ENCODE peak calls at places on chromosomes 7 and 10, in eight cellular contexts. One of them, this sample, is unnamed.

GRCh38 chr7:11224535-11224934 is 250.9 kb downstream of the PHF14 start:
- DNase-seq in upper lobe of left lung: no peak
- DNase-seq in OCI-LY7: no peak
- DNase-seq in cardiac fibroblast: no peak
- DNase-seq in body of pancreas: no peak
- DNase-seq in GM10248: no peak
- DNase-seq in lung: no peak
- DNase-seq in brain microvascular endothelial cell: no peak
- DNase-seq in this sample: no peak

GRCh38 chr10:48550071-48550691 is 54.7 kb downstream of the ARHGAP22 start:
- DNase-seq in upper lobe of left lung: no peak
- DNase-seq in OCI-LY7: no peak
- DNase-seq in cardiac fibroblast: no peak
- DNase-seq in body of pancreas: no peak
- DNase-seq in GM10248: no peak
- DNase-seq in lung: no peak
- DNase-seq in brain microvascular endothelial cell: no peak
- DNase-seq in this sample: no peak

GRCh38 chr10:7412482-7413251 is 1.8 kb upstream of the SFMBT2 start:
- DNase-seq in upper lobe of left lung: peak
- DNase-seq in OCI-LY7: no peak
- DNase-seq in cardiac fibroblast: no peak
- DNase-seq in body of pancreas: peak
- DNase-seq in GM10248: peak
- DNase-seq in lung: no peak
- DNase-seq in brain microvascular endothelial cell: no peak
- DNase-seq in this sample: peak

GRCh38 chr10:22630229-22631174 is 83.9 kb downstream of the PIP4K2A start:
- DNase-seq in upper lobe of left lung: no peak
- DNase-seq in OCI-LY7: peak
- DNase-seq in cardiac fibroblast: peak
- DNase-seq in body of pancreas: no peak
- DNase-seq in GM10248: peak
- DNase-seq in lung: no peak
- DNase-seq in brain microvascular endothelial cell: peak
- DNase-seq in this sample: peak

GRCh38 chr10:109899578-109900355 is 23.5 kb downstream of the XPNPEP1 start:
- DNase-seq in upper lobe of left lung: no peak
- DNase-seq in OCI-LY7: no peak
- DNase-seq in cardiac fibroblast: peak
- DNase-seq in body of pancreas: no peak
- DNase-seq in GM10248: no peak
- DNase-seq in lung: no peak
- DNase-seq in brain microvascular endothelial cell: no peak
- DNase-seq in this sample: no peak

GRCh38 chr10:90138844-90139243 is 437.5 kb downstream of the KIF20B start:
- DNase-seq in upper lobe of left lung: no peak
- DNase-seq in OCI-LY7: peak
- DNase-seq in cardiac fibroblast: no peak
- DNase-seq in body of pancreas: no peak
- DNase-seq in GM10248: no peak
- DNase-seq in lung: no peak
- DNase-seq in brain microvascular endothelial cell: peak
- DNase-seq in this sample: no peak

GRCh38 chr7:139943391-139943790 is 114.3 kb downstream of the TBXAS1 start:
- DNase-seq in upper lobe of left lung: no peak
- DNase-seq in OCI-LY7: no peak
- DNase-seq in cardiac fibroblast: no peak
- DNase-seq in body of pancreas: peak
- DNase-seq in GM10248: no peak
- DNase-seq in lung: no peak
- DNase-seq in brain microvascular endothelial cell: no peak
- DNase-seq in this sample: no peak

GRCh38 chr7:42673951-42674350 is 237.9 kb downstream of the C7orf25 start:
- DNase-seq in upper lobe of left lung: no peak
- DNase-seq in OCI-LY7: no peak
- DNase-seq in cardiac fibroblast: no peak
- DNase-seq in body of pancreas: no peak
- DNase-seq in GM10248: no peak
- DNase-seq in lung: no peak
- DNase-seq in brain microvascular endothelial cell: no peak
- DNase-seq in this sample: no peak

GRCh38 chr10:124290095-124290795 is 128.5 kb downstream of the OAT start:
- DNase-seq in upper lobe of left lung: no peak
- DNase-seq in OCI-LY7: no peak
- DNase-seq in cardiac fibroblast: peak
- DNase-seq in body of pancreas: peak
- DNase-seq in GM10248: peak
- DNase-seq in lung: no peak
- DNase-seq in brain microvascular endothelial cell: peak
- DNase-seq in this sample: peak

GRCh38 chr7:73721237-73721848 is 1.9 kb upstream of the STX1A start:
- DNase-seq in upper lobe of left lung: no peak
- DNase-seq in OCI-LY7: no peak
- DNase-seq in cardiac fibroblast: peak
- DNase-seq in body of pancreas: peak
- DNase-seq in GM10248: no peak
- DNase-seq in lung: no peak
- DNase-seq in brain microvascular endothelial cell: no peak
- DNase-seq in this sample: no peak

GRCh38 chr10:96395931-96396877 is 37.4 kb upstream of the OPALIN start:
- DNase-seq in upper lobe of left lung: no peak
- DNase-seq in OCI-LY7: peak
- DNase-seq in cardiac fibroblast: peak
- DNase-seq in body of pancreas: peak
- DNase-seq in GM10248: peak
- DNase-seq in lung: peak
- DNase-seq in brain microvascular endothelial cell: peak
- DNase-seq in this sample: peak

GRCh38 chr10:52532650-52533290 is 218.7 kb downstream of the DKK1 start:
- DNase-seq in upper lobe of left lung: no peak
- DNase-seq in OCI-LY7: no peak
- DNase-seq in cardiac fibroblast: no peak
- DNase-seq in body of pancreas: no peak
- DNase-seq in GM10248: no peak
- DNase-seq in lung: no peak
- DNase-seq in brain microvascular endothelial cell: no peak
- DNase-seq in this sample: no peak

GRCh38 chr7:143288836-143289235 is 685 bp downstream of the CASP2 start:
- DNase-seq in upper lobe of left lung: no peak
- DNase-seq in OCI-LY7: peak
- DNase-seq in cardiac fibroblast: no peak
- DNase-seq in body of pancreas: no peak
- DNase-seq in GM10248: no peak
- DNase-seq in lung: no peak
- DNase-seq in brain microvascular endothelial cell: peak
- DNase-seq in this sample: no peak

GRCh38 chr7:20514364-20514763 is 101.1 kb upstream of the ABCB5 start:
- DNase-seq in upper lobe of left lung: no peak
- DNase-seq in OCI-LY7: no peak
- DNase-seq in cardiac fibroblast: peak
- DNase-seq in body of pancreas: peak
- DNase-seq in GM10248: no peak
- DNase-seq in lung: no peak
- DNase-seq in brain microvascular endothelial cell: peak
- DNase-seq in this sample: no peak

GRCh38 chr7:85177316-85177715 is 9.5 kb downstream of the SEMA3D start:
- DNase-seq in upper lobe of left lung: no peak
- DNase-seq in OCI-LY7: no peak
- DNase-seq in cardiac fibroblast: no peak
- DNase-seq in body of pancreas: no peak
- DNase-seq in GM10248: no peak
- DNase-seq in lung: no peak
- DNase-seq in brain microvascular endothelial cell: no peak
- DNase-seq in this sample: no peak

GRCh38 chr10:103576076-103576471 is 82.6 kb downstream of the NEURL1 start:
- DNase-seq in upper lobe of left lung: no peak
- DNase-seq in OCI-LY7: no peak
- DNase-seq in cardiac fibroblast: no peak
- DNase-seq in body of pancreas: no peak
- DNase-seq in GM10248: no peak
- DNase-seq in lung: no peak
- DNase-seq in brain microvascular endothelial cell: no peak
- DNase-seq in this sample: no peak

GRCh38 chr10:71081912-71082311 is 130.5 kb upstream of the UNC5B start:
- DNase-seq in upper lobe of left lung: no peak
- DNase-seq in OCI-LY7: no peak
- DNase-seq in cardiac fibroblast: no peak
- DNase-seq in body of pancreas: no peak
- DNase-seq in GM10248: no peak
- DNase-seq in lung: peak
- DNase-seq in brain microvascular endothelial cell: no peak
- DNase-seq in this sample: no peak
- TF ChIP-seq CTCF in upper lobe of left lung: no peak
- TF ChIP-seq CTCF in OCI-LY7: no peak
- TF ChIP-seq CTCF in cardiac fibroblast: no peak
- TF ChIP-seq CTCF in body of pancreas: no peak
- TF ChIP-seq CTCF in GM10248: no peak
- TF ChIP-seq CTCF in lung: no peak
- TF ChIP-seq CTCF in brain microvascular endothelial cell: no peak
- TF ChIP-seq CTCF in this sample: no peak

GRCh38 chr7:158829342-158830210 is at the start of gene ESYT2:
- DNase-seq in upper lobe of left lung: peak
- DNase-seq in OCI-LY7: peak
- DNase-seq in cardiac fibroblast: peak
- DNase-seq in body of pancreas: peak
- DNase-seq in GM10248: peak
- DNase-seq in lung: peak
- DNase-seq in brain microvascular endothelial cell: peak
- DNase-seq in this sample: peak

GRCh38 chr7:158828343-158829020 is 827 bp downstream of the ESYT2 start:
- DNase-seq in upper lobe of left lung: peak
- DNase-seq in OCI-LY7: peak
- DNase-seq in cardiac fibroblast: peak
- DNase-seq in body of pancreas: peak
- DNase-seq in GM10248: peak
- DNase-seq in lung: peak
- DNase-seq in brain microvascular endothelial cell: no peak
- DNase-seq in this sample: peak

GRCh38 chr7:158831738-158832091 is 2.4 kb upstream of the ESYT2 start:
- DNase-seq in upper lobe of left lung: no peak
- DNase-seq in OCI-LY7: no peak
- DNase-seq in cardiac fibroblast: no peak
- DNase-seq in body of pancreas: no peak
- DNase-seq in GM10248: no peak
- DNase-seq in lung: no peak
- DNase-seq in brain microvascular endothelial cell: no peak
- DNase-seq in this sample: no peak

GRCh38 chr7:158829021-158829341 is 328 bp downstream of the ESYT2 start:
- DNase-seq in upper lobe of left lung: no peak
- DNase-seq in OCI-LY7: peak
- DNase-seq in cardiac fibroblast: peak
- DNase-seq in body of pancreas: peak
- DNase-seq in GM10248: peak
- DNase-seq in lung: peak
- DNase-seq in brain microvascular endothelial cell: no peak
- DNase-seq in this sample: peak

DNA sequence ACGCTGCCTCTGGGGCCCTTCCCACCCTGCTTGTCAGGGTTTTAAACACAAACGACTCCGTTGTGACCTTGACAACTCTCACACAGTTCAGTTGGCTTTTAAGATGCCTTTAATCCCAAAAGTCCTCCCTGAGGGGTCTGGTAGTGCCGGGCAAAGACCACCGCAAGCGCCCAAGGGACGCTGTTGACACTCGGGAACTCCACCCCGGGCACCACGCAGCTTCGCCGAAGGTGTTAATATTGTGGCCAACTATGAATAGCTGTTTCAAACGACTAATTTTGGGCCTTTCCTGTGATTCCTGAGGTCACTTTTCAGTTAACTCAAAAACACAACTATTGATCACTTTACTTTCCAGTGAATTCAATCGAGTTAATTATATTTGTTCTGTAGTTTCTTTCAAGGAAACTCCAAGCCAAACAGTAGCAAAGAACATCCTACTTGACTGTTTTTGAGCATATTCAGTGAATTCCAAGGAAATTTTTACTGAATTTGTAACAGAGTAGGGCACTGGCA is 958 bp upstream of the ESYT2 start:
- DNase-seq in upper lobe of left lung: no peak
- DNase-seq in OCI-LY7: no peak
- DNase-seq in cardiac fibroblast: no peak
- DNase-seq in body of pancreas: no peak
- DNase-seq in GM10248: no peak
- DNase-seq in lung: no peak
- DNase-seq in brain microvascular endothelial cell: no peak
- DNase-seq in this sample: no peak
- TF ChIP-seq CTCF in upper lobe of left lung: no peak
- TF ChIP-seq CTCF in OCI-LY7: peak
- TF ChIP-seq CTCF in cardiac fibroblast: no peak
- TF ChIP-seq CTCF in body of pancreas: no peak
- TF ChIP-seq CTCF in GM10248: no peak
- TF ChIP-seq CTCF in lung: no peak
- TF ChIP-seq CTCF in brain microvascular endothelial cell: no peak
- TF ChIP-seq CTCF in this sample: no peak

DNA sequence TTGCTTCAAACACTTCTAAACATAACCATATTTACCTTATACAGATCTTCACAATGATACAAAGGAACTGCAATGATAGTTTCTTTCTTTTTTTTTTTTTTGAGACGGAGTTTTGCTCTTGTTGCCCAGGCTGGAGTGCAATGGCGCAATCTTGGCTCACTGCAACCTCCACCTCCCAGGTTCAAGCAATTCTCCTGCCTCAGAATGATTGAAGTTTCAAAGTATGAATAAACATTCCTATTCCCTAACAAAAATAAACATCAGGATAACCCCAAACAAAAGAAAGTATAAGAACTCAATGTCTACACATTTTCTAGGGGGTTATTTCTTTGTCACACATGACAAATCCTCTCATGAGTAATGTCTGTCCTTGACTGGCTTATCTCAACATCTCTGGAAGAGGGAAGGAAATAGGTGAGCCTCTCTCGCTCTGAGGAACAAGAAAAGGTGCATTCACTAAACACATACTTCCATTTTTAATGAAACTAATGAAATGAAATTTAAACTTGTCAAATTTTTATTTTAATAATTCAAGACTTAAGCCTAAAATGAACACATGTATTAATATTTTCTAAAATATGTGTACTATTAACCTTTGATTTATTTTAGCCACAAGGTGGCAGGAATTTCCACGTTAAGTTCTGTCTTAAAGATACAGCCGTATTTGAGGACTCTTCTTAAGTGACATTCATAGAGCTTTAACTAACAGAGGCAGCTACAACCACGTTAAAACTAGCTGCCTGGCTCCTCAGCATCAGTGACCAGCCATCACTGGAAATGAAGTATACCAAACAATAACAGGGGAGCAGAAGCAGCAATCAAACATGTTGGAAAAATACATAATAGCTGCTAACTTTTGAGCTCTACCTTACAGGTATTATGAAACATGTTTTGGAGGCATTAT is 58.3 kb downstream of the MALSU1 start:
- DNase-seq in upper lobe of left lung: no peak
- DNase-seq in OCI-LY7: peak
- DNase-seq in cardiac fibroblast: peak
- DNase-seq in body of pancreas: no peak
- DNase-seq in GM10248: peak
- DNase-seq in lung: no peak
- DNase-seq in brain microvascular endothelial cell: no peak
- DNase-seq in this sample: no peak
- TF ChIP-seq CTCF in upper lobe of left lung: no peak
- TF ChIP-seq CTCF in OCI-LY7: peak
- TF ChIP-seq CTCF in cardiac fibroblast: peak
- TF ChIP-seq CTCF in body of pancreas: peak
- TF ChIP-seq CTCF in GM10248: peak
- TF ChIP-seq CTCF in lung: no peak
- TF ChIP-seq CTCF in brain microvascular endothelial cell: peak
- TF ChIP-seq CTCF in this sample: peak

GRCh38 chr7:112749775-112750174 is 40.4 kb downstream of the TMEM168 start:
- DNase-seq in upper lobe of left lung: no peak
- DNase-seq in OCI-LY7: no peak
- DNase-seq in cardiac fibroblast: no peak
- DNase-seq in body of pancreas: no peak
- DNase-seq in GM10248: no peak
- DNase-seq in lung: no peak
- DNase-seq in brain microvascular endothelial cell: no peak
- DNase-seq in this sample: no peak
- TF ChIP-seq CTCF in upper lobe of left lung: no peak
- TF ChIP-seq CTCF in OCI-LY7: peak
- TF ChIP-seq CTCF in cardiac fibroblast: no peak
- TF ChIP-seq CTCF in body of pancreas: no peak
- TF ChIP-seq CTCF in GM10248: no peak
- TF ChIP-seq CTCF in lung: no peak
- TF ChIP-seq CTCF in brain microvascular endothelial cell: peak
- TF ChIP-seq CTCF in this sample: no peak